ENCODE peak calls at places on chromosomes 11 and 22, in eight cellular contexts. One of them, this sample, is unnamed.

GRCh38 chr11:82676483-82677094 is 57.1 kb downstream of the FAM181B start:
- DNase-seq in GM23248: peak; percentile 18
- DNase-seq in Peyer's patch: no peak
- DNase-seq in AG08396: no peak
- DNase-seq in activated T-cell treated with anti-CD3 and anti-CD28 coated beads, Interleukin-2, amount 50 U/mL, for 72 hours: no peak
- DNase-seq in foreskin melanocyte: no peak
- DNase-seq in pancreas: no peak
- DNase-seq in stromal cell of bone marrow: no peak
- DNase-seq in this sample: peak; percentile 6

GRCh38 chr22:38454361-38455062 is 487 bp downstream of the KCNJ4 start:
- DNase-seq in GM23248: peak; percentile 17
- DNase-seq in AG08396: no peak
- DNase-seq in pancreas: no peak
- DNase-seq in Peyer's patch: no peak
- DNase-seq in activated T-cell treated with anti-CD3 and anti-CD28 coated beads, Interleukin-2, amount 50 U/mL, for 72 hours: no peak
- DNase-seq in stromal cell of bone marrow: no peak
- DNase-seq in foreskin melanocyte: no peak
- DNase-seq in this sample: no peak

GRCh38 chr11:6321356-6321755 is 1.1 kb upstream of the CAVIN3 start:
- DNase-seq in AG08396: no peak
- DNase-seq in activated T-cell treated with anti-CD3 and anti-CD28 coated beads, Interleukin-2, amount 50 U/mL, for 72 hours: no peak
- DNase-seq in stromal cell of bone marrow: peak; percentile 17
- DNase-seq in Peyer's patch: no peak
- DNase-seq in GM23248: peak; percentile 48
- DNase-seq in foreskin melanocyte: no peak
- DNase-seq in pancreas: no peak
- DNase-seq in this sample: no peak

GRCh38 chr11:62921201-62921572 is at the start of gene CHRM1:
- DNase-seq in activated T-cell treated with anti-CD3 and anti-CD28 coated beads, Interleukin-2, amount 50 U/mL, for 72 hours: no peak
- DNase-seq in Peyer's patch: no peak
- DNase-seq in foreskin melanocyte: no peak
- DNase-seq in GM23248: no peak
- DNase-seq in AG08396: no peak
- DNase-seq in pancreas: peak; percentile 55
- DNase-seq in stromal cell of bone marrow: no peak
- DNase-seq in this sample: no peak

GRCh38 chr11:87924125-87924524 is 251.1 kb downstream of the RAB38 start:
- DNase-seq in GM23248: no peak
- DNase-seq in pancreas: no peak
- DNase-seq in AG08396: no peak
- DNase-seq in foreskin melanocyte: no peak
- DNase-seq in Peyer's patch: no peak
- DNase-seq in activated T-cell treated with anti-CD3 and anti-CD28 coated beads, Interleukin-2, amount 50 U/mL, for 72 hours: no peak
- DNase-seq in stromal cell of bone marrow: no peak
- DNase-seq in this sample: no peak

GRCh38 chr22:35928273-35928798 is 100.3 kb downstream of the RBFOX2 start:
- DNase-seq in Peyer's patch: no peak
- DNase-seq in GM23248: no peak
- DNase-seq in activated T-cell treated with anti-CD3 and anti-CD28 coated beads, Interleukin-2, amount 50 U/mL, for 72 hours: no peak
- DNase-seq in pancreas: no peak
- DNase-seq in foreskin melanocyte: no peak
- DNase-seq in AG08396: no peak
- DNase-seq in stromal cell of bone marrow: no peak
- DNase-seq in this sample: no peak

GRCh38 chr11:93059074-93059957 is 89.9 kb downstream of the MTNR1B start:
- DNase-seq in activated T-cell treated with anti-CD3 and anti-CD28 coated beads, Interleukin-2, amount 50 U/mL, for 72 hours: no peak
- DNase-seq in AG08396: no peak
- DNase-seq in stromal cell of bone marrow: no peak
- DNase-seq in foreskin melanocyte: no peak
- DNase-seq in Peyer's patch: no peak
- DNase-seq in GM23248: peak; percentile 64
- DNase-seq in pancreas: no peak
- DNase-seq in this sample: peak; percentile 17

GRCh38 chr22:27107824-27108223 is 450.4 kb downstream of the MIAT start:
- DNase-seq in Peyer's patch: peak; percentile 90
- DNase-seq in GM23248: peak; percentile 91
- DNase-seq in pancreas: peak; percentile 78
- DNase-seq in AG08396: peak; percentile 78
- DNase-seq in stromal cell of bone marrow: peak; percentile 80
- DNase-seq in foreskin melanocyte: peak; percentile 93
- DNase-seq in activated T-cell treated with anti-CD3 and anti-CD28 coated beads, Interleukin-2, amount 50 U/mL, for 72 hours: peak; percentile 1
- DNase-seq in this sample: peak; percentile 77

GRCh38 chr11:122173587-122173986 is 57.6 kb upstream of the BLID start:
- DNase-seq in Peyer's patch: no peak
- DNase-seq in GM23248: peak; percentile 26
- DNase-seq in foreskin melanocyte: no peak
- DNase-seq in AG08396: no peak
- DNase-seq in pancreas: no peak
- DNase-seq in activated T-cell treated with anti-CD3 and anti-CD28 coated beads, Interleukin-2, amount 50 U/mL, for 72 hours: no peak
- DNase-seq in stromal cell of bone marrow: no peak
- DNase-seq in this sample: no peak

GRCh38 chr22:17980013-17980510 is 44.3 kb downstream of the MICAL3 start:
- DNase-seq in GM23248: no peak
- DNase-seq in Peyer's patch: no peak
- DNase-seq in foreskin melanocyte: no peak
- DNase-seq in stromal cell of bone marrow: no peak
- DNase-seq in pancreas: no peak
- DNase-seq in activated T-cell treated with anti-CD3 and anti-CD28 coated beads, Interleukin-2, amount 50 U/mL, for 72 hours: no peak
- DNase-seq in AG08396: no peak
- DNase-seq in this sample: no peak

GRCh38 chr11:102446606-102447005 is 6.0 kb downstream of the TMEM123 start:
- DNase-seq in Peyer's patch: no peak
- DNase-seq in stromal cell of bone marrow: peak; percentile 27
- DNase-seq in activated T-cell treated with anti-CD3 and anti-CD28 coated beads, Interleukin-2, amount 50 U/mL, for 72 hours: no peak
- DNase-seq in GM23248: peak; percentile 75
- DNase-seq in pancreas: no peak
- DNase-seq in AG08396: peak; percentile 74
- DNase-seq in foreskin melanocyte: no peak
- DNase-seq in this sample: peak; percentile 36

GRCh38 chr11:71527576-71528210 is 626 bp downstream of the KRTAP5-7 start:
- DNase-seq in activated T-cell treated with anti-CD3 and anti-CD28 coated beads, Interleukin-2, amount 50 U/mL, for 72 hours: no peak
- DNase-seq in foreskin melanocyte: no peak
- DNase-seq in AG08396: no peak
- DNase-seq in stromal cell of bone marrow: no peak
- DNase-seq in Peyer's patch: peak; percentile 14
- DNase-seq in pancreas: no peak
- DNase-seq in GM23248: no peak
- DNase-seq in this sample: no peak

GRCh38 chr22:39514373-39514973 is 5.9 kb upstream of the ATF4 start:
- DNase-seq in GM23248: peak; percentile 63
- DNase-seq in activated T-cell treated with anti-CD3 and anti-CD28 coated beads, Interleukin-2, amount 50 U/mL, for 72 hours: peak; percentile 56
- DNase-seq in stromal cell of bone marrow: no peak
- DNase-seq in foreskin melanocyte: no peak
- DNase-seq in Peyer's patch: peak; percentile 84
- DNase-seq in AG08396: peak; percentile 59
- DNase-seq in pancreas: no peak
- DNase-seq in this sample: peak; percentile 53

GRCh38 chr11:133906241-133906640 is 50.5 kb downstream of the IGSF9B start:
- DNase-seq in pancreas: no peak
- DNase-seq in AG08396: no peak
- DNase-seq in foreskin melanocyte: no peak
- DNase-seq in stromal cell of bone marrow: no peak
- DNase-seq in GM23248: no peak
- DNase-seq in activated T-cell treated with anti-CD3 and anti-CD28 coated beads, Interleukin-2, amount 50 U/mL, for 72 hours: no peak
- DNase-seq in Peyer's patch: no peak
- DNase-seq in this sample: no peak

GRCh38 chr11:66020618-66021357 is 5.5 kb downstream of the CATSPER1 start:
- DNase-seq in activated T-cell treated with anti-CD3 and anti-CD28 coated beads, Interleukin-2, amount 50 U/mL, for 72 hours: peak; percentile 63
- DNase-seq in Peyer's patch: no peak
- DNase-seq in stromal cell of bone marrow: peak; percentile 47
- DNase-seq in pancreas: no peak
- DNase-seq in AG08396: peak; percentile 90
- DNase-seq in foreskin melanocyte: peak; percentile 48
- DNase-seq in GM23248: peak; percentile 89
- DNase-seq in this sample: peak; percentile 85

GRCh38 chr11:124193221-124193945 is 10.2 kb downstream of the OR10D3 start:
- DNase-seq in activated T-cell treated with anti-CD3 and anti-CD28 coated beads, Interleukin-2, amount 50 U/mL, for 72 hours: no peak
- DNase-seq in AG08396: no peak
- DNase-seq in GM23248: no peak
- DNase-seq in Peyer's patch: no peak
- DNase-seq in stromal cell of bone marrow: peak; percentile 41
- DNase-seq in pancreas: no peak
- DNase-seq in foreskin melanocyte: no peak
- DNase-seq in this sample: no peak

GRCh38 chr11:119699227-119699626 is 29.8 kb downstream of the NECTIN1 start:
- DNase-seq in pancreas: peak; percentile 68
- DNase-seq in stromal cell of bone marrow: peak; percentile 17
- DNase-seq in Peyer's patch: peak; percentile 87
- DNase-seq in AG08396: no peak
- DNase-seq in foreskin melanocyte: no peak
- DNase-seq in GM23248: peak; percentile 37
- DNase-seq in activated T-cell treated with anti-CD3 and anti-CD28 coated beads, Interleukin-2, amount 50 U/mL, for 72 hours: no peak
- DNase-seq in this sample: no peak

GRCh38 chr11:125072961-125073590 is 10.0 kb downstream of the SLC37A2 start:
- DNase-seq in foreskin melanocyte: no peak
- DNase-seq in stromal cell of bone marrow: no peak
- DNase-seq in GM23248: no peak
- DNase-seq in pancreas: no peak
- DNase-seq in activated T-cell treated with anti-CD3 and anti-CD28 coated beads, Interleukin-2, amount 50 U/mL, for 72 hours: no peak
- DNase-seq in AG08396: no peak
- DNase-seq in Peyer's patch: no peak
- DNase-seq in this sample: no peak

GRCh38 chr11:63929616-63930015 is 9.2 kb upstream of the NAA40 start:
- DNase-seq in GM23248: no peak
- DNase-seq in stromal cell of bone marrow: no peak
- DNase-seq in activated T-cell treated with anti-CD3 and anti-CD28 coated beads, Interleukin-2, amount 50 U/mL, for 72 hours: no peak
- DNase-seq in Peyer's patch: no peak
- DNase-seq in AG08396: no peak
- DNase-seq in pancreas: no peak
- DNase-seq in foreskin melanocyte: no peak
- DNase-seq in this sample: no peak

GRCh38 chr11:57792060-57792541 is 30.5 kb downstream of the CTNND1 start:
- DNase-seq in Peyer's patch: peak; percentile 94
- DNase-seq in AG08396: no peak
- DNase-seq in activated T-cell treated with anti-CD3 and anti-CD28 coated beads, Interleukin-2, amount 50 U/mL, for 72 hours: peak; percentile 81
- DNase-seq in stromal cell of bone marrow: peak; percentile 28
- DNase-seq in GM23248: no peak
- DNase-seq in foreskin melanocyte: no peak
- DNase-seq in pancreas: peak; percentile 63
- DNase-seq in this sample: peak; percentile 85

This sample was measured in lung microvascular endothelial cell.